ENCODE peak calls at places on chromosomes 5 and 9, in five cellular contexts. V, R, A, L and K are unnamed samples. For H3K36me3, the result is how much of the 10 kb centered on the place peaks cover.

GRCh38 chr9:131915181-131915580 is 164.5 kb downstream of the MED27 start:
- DNase-seq in L (no peak), A (no peak), R (no peak), V (no peak), K (no peak)

GRCh38 chr5:10573487-10574145 is 9.7 kb downstream of the ANKRD33B start:
- DNase-seq in V (no peak), A (no peak), R (no peak), L (no peak), K (no peak)

GRCh38 chr9:109192732-109193361 is 25.8 kb upstream of the FRRS1L start:
- DNase-seq in A (no peak), L (peak), R (no peak), V (peak), K (no peak)

GRCh38 chr5:115785395-115786009 is 31.0 kb downstream of the CDO1 start:
- DNase-seq in A (no peak), R (no peak), L (peak), V (peak), K (no peak)

GRCh38 chr5:168851902-168852321 is 272.7 kb upstream of the PANK3 start:
- DNase-seq in L (no peak), A (peak), V (no peak), R (no peak), K (no peak)

GRCh38 chr5:81855576-81855975 is 104.7 kb upstream of the SSBP2 start:
- DNase-seq in R (no peak), V (no peak), L (no peak), A (no peak), K (no peak)

GRCh38 chr5:175706499-175706898 is 48.6 kb downstream of the HRH2 start:
- DNase-seq in L (peak), V (no peak), A (no peak), R (no peak), K (no peak)

GRCh38 chr5:110517396-110517795 is 209.1 kb downstream of the TMEM232 start:
- DNase-seq in A (no peak), L (peak), V (no peak), R (no peak), K (no peak)

GRCh38 chr5:156414381-156414780 is 87.4 kb downstream of the SGCD start:
- DNase-seq in V (no peak), A (no peak), L (no peak), R (no peak), K (no peak)

GRCh38 chr5:159605585-159605984 is 275.3 kb upstream of the IL12B start:
- DNase-seq in R (no peak), A (no peak), L (no peak), V (no peak), K (no peak)

GRCh38 chr9:93673844-93674334 is 97.5 kb downstream of the PHF2 start:
- DNase-seq in A (peak), V (no peak), L (no peak), R (peak), K (peak)

GRCh38 chr5:61010759-61011460 is 65.9 kb downstream of the NDUFAF2 start:
- DNase-seq in L (peak), V (no peak), A (no peak), R (no peak), K (no peak)

GRCh38 chr5:133938932-133939331 is 29.5 kb downstream of the C5orf15 start:
- DNase-seq in L (no peak), V (no peak), R (no peak), A (no peak), K (no peak)

GRCh38 chr5:110751902-110752762 is 13.3 kb downstream of the SLC25A46 start:
- DNase-seq in R (no peak), L (no peak), V (no peak), A (no peak), K (no peak)

GRCh38 chr9:36152741-36153438 is 16.3 kb upstream of the CCIN start:
- DNase-seq in V (no peak), L (no peak), A (no peak), R (no peak), K (no peak)

GRCh38 chr9:136373300-136374182 is at the start of gene CARD9:
- DNase-seq in A (no peak), L (no peak), V (no peak), R (peak), K (no peak)

GRCh38 chr9:123104807-123105206 is 71.3 kb downstream of the GPR21 start:
- DNase-seq in L (no peak), V (no peak), R (no peak), A (no peak), K (no peak)

GRCh38 chr9:123108976-123109375 is 75.5 kb downstream of the GPR21 start:
- DNase-seq in V (no peak), A (no peak), R (no peak), L (no peak), K (no peak)

GRCh38 chr9:123105490-123105889 is 72.0 kb downstream of the GPR21 start:
- DNase-seq in L (no peak), V (no peak), R (no peak), A (no peak), K (no peak)

GRCh38 chr9:123109540-123110279 is 76.2 kb downstream of the GPR21 start:
- DNase-seq in L (no peak), A (no peak), R (no peak), V (no peak), K (no peak)

GRCh38 chr9:123107639-123108285 is 74.3 kb downstream of the GPR21 start:
- DNase-seq in L (peak), R (no peak), V (no peak), A (no peak), K (no peak)
- H3K36me3 ChIP-seq in L (half or more), R (under half), V (under half), A (under half), K (under half)

GRCh38 chr5:85647349-85648127 is 970.2 kb upstream of the COX7C start:
- DNase-seq in L (no peak), V (no peak), R (no peak), A (no peak), K (no peak)

GRCh38 chr5:85651744-85652143 is 966.0 kb upstream of the COX7C start:
- DNase-seq in A (no peak), V (no peak), L (no peak), R (no peak), K (no peak)

GRCh38 chr5:85648495-85648894 is 969.2 kb upstream of the COX7C start:
- DNase-seq in A (no peak), L (no peak), V (no peak), R (no peak), K (no peak)

GRCh38 chr5:85646641-85647040 is 971.1 kb upstream of the COX7C start:
- DNase-seq in V (no peak), R (no peak), L (no peak), A (no peak), K (no peak)

GRCh38 chr5:85646036-85646435 is 971.7 kb upstream of the COX7C start:
- DNase-seq in A (no peak), V (no peak), L (no peak), R (no peak), K (no peak)
- H3K4me3 ChIP-seq in A (no peak), V (no peak), L (no peak), R (no peak), K (no peak)

DNA sequence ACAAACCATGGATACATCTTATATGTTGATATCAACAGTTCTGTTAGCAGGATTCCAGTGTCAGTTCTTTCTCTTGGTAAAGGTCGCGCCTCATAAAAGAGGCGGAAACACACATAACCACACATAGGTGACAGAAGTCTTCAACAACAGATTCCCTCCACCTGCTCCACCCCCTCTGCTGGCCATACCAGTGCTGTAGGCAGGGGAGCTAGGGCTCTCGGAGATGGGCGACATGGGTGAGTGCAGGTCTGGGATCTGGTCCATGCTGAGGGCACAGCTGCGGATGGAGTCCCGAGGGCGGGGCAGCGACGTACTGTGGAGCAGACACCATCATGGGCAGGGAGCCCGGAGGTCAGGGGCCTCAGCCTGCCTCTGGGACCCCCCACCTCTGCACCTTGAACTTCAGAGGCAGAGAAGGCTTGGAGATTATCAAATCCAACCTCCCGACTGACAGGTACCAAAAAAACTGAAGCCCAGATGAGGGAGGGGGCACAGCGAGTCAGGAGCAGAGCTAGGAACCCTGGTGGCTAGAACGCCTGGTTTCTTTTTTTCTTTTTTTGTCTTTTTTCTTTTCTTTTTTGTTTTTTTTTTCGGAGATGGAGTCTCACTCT is 12.0 kb upstream of the TOR2A start:
- DNase-seq in L (no peak), V (no peak), R (no peak), A (no peak), K (no peak)
- H3K36me3 ChIP-seq in L (under half), V (under half), R (under half), A (under half), K (under half)

DNA sequence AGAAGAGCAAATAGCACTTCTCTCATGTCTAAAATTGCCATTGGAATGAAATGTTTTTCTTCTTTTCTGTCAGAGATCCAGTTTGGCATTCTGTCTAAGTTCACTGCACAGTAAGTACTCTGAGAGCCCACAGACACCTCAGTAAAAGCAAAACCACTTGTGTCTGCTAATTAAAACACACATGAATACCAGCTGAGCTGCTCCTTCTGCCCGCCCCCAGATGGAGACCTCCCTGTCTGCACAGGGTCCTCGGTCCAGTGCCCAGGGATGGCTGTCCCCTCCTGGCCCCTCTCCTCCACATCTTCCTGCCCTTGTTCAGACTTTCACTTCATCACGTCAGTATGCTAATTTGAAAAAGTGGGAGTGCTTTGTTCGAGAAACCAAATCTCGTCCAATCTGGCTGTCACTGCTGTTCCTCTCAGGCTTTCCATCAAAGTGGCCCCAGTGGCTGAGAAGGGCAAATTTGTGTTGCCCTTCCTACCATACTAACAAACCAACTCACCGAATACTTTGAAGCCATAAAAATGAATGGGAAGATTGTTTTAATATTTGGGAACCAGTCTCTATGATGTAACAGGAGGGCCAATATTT is 43.5 kb downstream of the LIX1 start:
- DNase-seq in L (no peak), V (no peak), R (no peak), A (no peak), K (no peak)
- H3K4me3 ChIP-seq in L (no peak), V (no peak), R (no peak), A (no peak), K (no peak)

GRCh38 chr5:131206772-131207171 is 36.0 kb downstream of the LYRM7 start:
- DNase-seq in L (no peak), R (no peak), A (no peak), V (no peak), K (no peak)
- H3K36me3 ChIP-seq in L (under half), R (under half), A (under half), V (under half), K (under half)

GRCh38 chr9:19461135-19461534 is 52.3 kb downstream of the ACER2 start:
- DNase-seq in R (no peak), L (peak), V (no peak), A (no peak), K (no peak)
- H3K4me3 ChIP-seq in R (no peak), L (no peak), V (no peak), A (no peak), K (no peak)